ENCODE peak calls at places on chromosomes 6 and 20, in six cellular contexts. I is ovary, Q is psoas muscle, G is fibroblast of mammary gland, S is mesenchymal stem cell, E is lower lobe of right lung. P is an unnamed sample.

GRCh38 chr20:8812818-8813217 is 256.1 kb upstream of the PLCB4 start:
- DNase-seq in I (no peak), Q (no peak), G (no peak), S (no peak), E (peak; percentile 42), P (peak; percentile 15)

GRCh38 chr20:13119583-13119982 is 101.5 kb upstream of the ISM1 start:
- DNase-seq in I (no peak), Q (no peak), G (peak; percentile 64), S (peak; percentile 65), E (no peak), P (no peak)

GRCh38 chr6:133899556-133899955 is 10.6 kb downstream of the TCF21 start:
- DNase-seq in I (no peak), Q (no peak), G (no peak), S (no peak), E (no peak), P (no peak)

GRCh38 chr20:48697845-48698491 is 129.8 kb downstream of the PREX1 start:
- DNase-seq in I (peak; percentile 70), Q (peak; percentile 72), G (peak; percentile 47), S (peak; percentile 53), E (peak; percentile 93), P (peak; percentile 89)

GRCh38 chr6:161498881-161499280 is 225.0 kb upstream of the AGPAT4 start:
- DNase-seq in I (no peak), Q (no peak), G (no peak), S (no peak), E (no peak), P (no peak)

GRCh38 chr20:14449323-14449722 is 111.9 kb upstream of the FLRT3 start:
- DNase-seq in I (no peak), Q (no peak), G (peak; percentile 51), S (no peak), E (no peak), P (no peak)

GRCh38 chr6:103750603-103751002 is 1109.1 kb downstream of the HACE1 start:
- DNase-seq in I (no peak), Q (no peak), G (no peak), S (no peak), E (no peak), P (no peak)

GRCh38 chr20:62860391-62860923 is 1.2 kb downstream of the TCFL5 start:
- DNase-seq in I (no peak), Q (no peak), G (peak; percentile 48), S (peak; percentile 52), E (no peak), P (no peak)

GRCh38 chr20:37447688-37448087 is 73.4 kb upstream of the NNAT start:
- DNase-seq in I (no peak), Q (no peak), G (no peak), S (no peak), E (no peak), P (no peak)

GRCh38 chr6:10465633-10466499 is 51.0 kb upstream of the TFAP2A start:
- DNase-seq in I (no peak), Q (no peak), G (peak; percentile 2), S (peak; percentile 36), E (no peak), P (peak; percentile 47)

GRCh38 chr6:35518566-35519312 is 6.0 kb upstream of the TULP1 start:
- DNase-seq in I (no peak), Q (no peak), G (no peak), S (no peak), E (no peak), P (no peak)

GRCh38 chr6:35519313-35520015 is 6.8 kb upstream of the TULP1 start:
- DNase-seq in I (no peak), Q (no peak), G (no peak), S (no peak), E (no peak), P (no peak)

GRCh38 chr6:35521235-35521634 is 8.5 kb upstream of the TULP1 start:
- DNase-seq in I (no peak), Q (no peak), G (no peak), S (no peak), E (no peak), P (no peak)

GRCh38 chr6:35524380-35525020 is 11.8 kb upstream of the TULP1 start:
- DNase-seq in I (no peak), Q (no peak), G (no peak), S (no peak), E (no peak), P (no peak)

GRCh38 chr6:35522660-35523658 is 10.3 kb upstream of the TULP1 start:
- DNase-seq in I (peak; percentile 79), Q (peak; percentile 75), G (peak; percentile 56), S (peak; percentile 64), E (peak; percentile 84), P (peak; percentile 74)
- H3K4me3 ChIP-seq in I (peak overlapping the region; percentile 22), Q (peak overlapping the region; percentile 52), G (peak overlapping the region; percentile 33), S (peak overlapping the region; percentile 71), E (peak overlapping the region; percentile 39), P (no peak overlapping the region)

DNA sequence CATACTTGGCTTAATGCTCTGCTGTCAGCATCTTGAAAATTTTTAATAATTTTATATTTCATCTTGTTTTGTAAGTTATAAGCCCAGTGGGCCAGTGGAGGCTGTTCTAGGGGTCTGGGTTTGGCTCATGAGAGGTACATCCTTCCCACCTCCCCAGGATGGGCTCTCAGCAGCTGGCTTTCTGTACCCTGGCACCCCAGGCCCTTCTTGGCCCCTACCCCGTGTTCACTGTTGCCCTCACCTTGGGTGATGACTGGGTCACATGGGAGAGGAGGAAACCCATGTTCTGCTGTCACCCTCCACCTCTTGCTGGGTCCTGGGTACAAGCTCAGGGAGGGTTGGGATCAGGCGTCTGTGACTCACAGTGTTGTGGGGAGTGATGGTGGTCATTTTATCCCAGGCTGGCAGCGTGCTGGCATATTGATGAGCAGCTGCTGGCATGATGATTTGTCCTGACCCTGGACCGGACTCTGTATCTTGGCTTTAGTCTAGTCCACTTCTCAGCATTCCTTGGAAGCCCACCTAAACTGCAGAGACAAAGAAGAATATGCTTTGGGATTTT is 34.6 kb downstream of the SLC16A10 start:
- DNase-seq in I (no peak), Q (peak; percentile 51), G (no peak), S (no peak), E (no peak), P (no peak)
- H3K4me3 ChIP-seq in I (no peak overlapping the region), Q (peak overlapping the region; percentile 47), G (no peak overlapping the region), S (no peak overlapping the region), E (no peak overlapping the region), P (no peak overlapping the region)

DNA sequence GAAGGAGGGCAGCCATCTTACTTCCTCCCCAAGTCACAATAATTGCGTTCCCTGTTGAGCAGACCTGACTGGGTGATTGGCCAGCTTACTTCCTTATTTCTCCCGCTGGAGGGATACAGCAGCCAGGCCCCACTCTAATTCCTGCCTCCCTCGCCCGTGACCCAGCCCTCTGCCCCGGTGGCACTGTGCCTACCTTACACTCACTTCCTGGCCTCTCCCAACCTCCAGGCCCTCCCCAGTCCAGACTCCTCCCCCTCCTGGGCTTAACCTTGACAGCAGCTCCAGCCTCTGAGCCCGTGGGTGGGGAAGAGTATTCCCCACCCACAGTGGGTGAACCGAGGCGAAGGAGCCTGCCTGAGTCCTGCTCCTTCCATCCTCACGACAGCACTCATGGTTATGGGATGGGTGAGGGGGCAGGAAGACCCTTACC is 3.0 kb downstream of the BAK1 start:
- DNase-seq in I (peak; percentile 39), Q (peak; percentile 68), G (peak; percentile 18), S (no peak), E (peak; percentile 81), P (peak; percentile 77)
- H3K4me3 ChIP-seq in I (no peak overlapping the region), Q (no peak overlapping the region), G (no peak overlapping the region), S (no peak overlapping the region), E (no peak overlapping the region), P (no peak overlapping the region)

GRCh38 chr6:124964084-124964763 is 2.0 kb downstream of the RNF217 start:
- DNase-seq in I (peak; percentile 68), Q (peak; percentile 29), G (peak; percentile 90), S (peak; percentile 74), E (no peak), P (no peak)

GRCh38 chr6:124962617-124963415 is 579 bp downstream of the RNF217 start:
- DNase-seq in I (peak; percentile 47), Q (peak; percentile 39), G (no peak), S (peak; percentile 64), E (peak; percentile 64), P (peak; percentile 79)

GRCh38 chr6:124967444-124967843 is 5.2 kb downstream of the RNF217 start:
- DNase-seq in I (no peak), Q (no peak), G (no peak), S (no peak), E (no peak), P (no peak)

GRCh38 chr6:124963416-124964083 is 1.3 kb downstream of the RNF217 start:
- DNase-seq in I (no peak), Q (peak; percentile 13), G (peak; percentile 49), S (peak; percentile 72), E (no peak), P (no peak)

GRCh38 chr6:124964764-124965105 is 2.5 kb downstream of the RNF217 start:
- DNase-seq in I (no peak), Q (no peak), G (no peak), S (no peak), E (no peak), P (no peak)
- H3K4me3 ChIP-seq in I (peak overlapping the region; percentile 47), Q (peak overlapping the region; percentile 85), G (peak overlapping the region; percentile 76), S (peak overlapping the region; percentile 92), E (peak overlapping the region; percentile 90), P (peak overlapping the region; percentile 95)

DNA sequence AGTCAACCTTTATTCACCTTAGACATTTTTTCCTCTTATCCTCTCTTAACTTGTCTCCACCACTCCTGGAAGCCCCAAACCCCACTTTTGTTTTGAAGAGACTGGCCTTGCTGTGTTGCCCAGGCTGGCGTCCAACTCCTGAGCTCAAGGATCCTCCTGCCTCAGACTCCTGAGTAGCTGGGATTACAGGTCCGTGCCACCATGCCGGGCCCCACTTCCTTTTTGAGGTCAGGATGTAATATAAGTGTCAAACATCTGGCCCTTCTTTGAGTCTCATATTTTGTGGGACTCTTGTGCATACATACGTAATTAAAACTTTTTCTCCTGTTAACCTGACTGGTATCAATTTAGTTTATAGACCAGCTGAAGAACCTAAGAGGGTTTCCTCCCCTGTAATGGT is 1.4 kb upstream of the CDK19 start:
- DNase-seq in I (no peak), Q (no peak), G (no peak), S (no peak), E (no peak), P (no peak)
- H3K4me3 ChIP-seq in I (no peak overlapping the region), Q (no peak overlapping the region), G (no peak overlapping the region), S (no peak overlapping the region), E (no peak overlapping the region), P (no peak overlapping the region)

GRCh38 chr20:18739785-18740184 is 73.8 kb upstream of the SCP2D1 start:
- DNase-seq in I (peak; percentile 71), Q (no peak), G (peak; percentile 96), S (peak; percentile 82), E (no peak), P (peak; percentile 22)
- H3K4me3 ChIP-seq in I (no peak overlapping the region), Q (no peak overlapping the region), G (no peak overlapping the region), S (peak overlapping the region; percentile 11), E (no peak overlapping the region), P (no peak overlapping the region)

GRCh38 chr6:31945507-31946369 is at the start of gene CFB:
- DNase-seq in I (peak; percentile 79), Q (peak; percentile 84), G (peak; percentile 88), S (peak; percentile 66), E (peak; percentile 80), P (peak; percentile 90)

GRCh38 chr6:31947070-31947675 is 1.3 kb downstream of the CFB start:
- DNase-seq in I (no peak), Q (no peak), G (no peak), S (no peak), E (no peak), P (no peak)

GRCh38 chr6:31945154-31945506 is 765 bp upstream of the CFB start:
- DNase-seq in I (no peak), Q (no peak), G (no peak), S (no peak), E (no peak), P (no peak)

GRCh38 chr6:31947864-31948263 is 2.0 kb downstream of the CFB start:
- DNase-seq in I (no peak), Q (no peak), G (no peak), S (no peak), E (no peak), P (no peak)

GRCh38 chr6:31946370-31946885 is 533 bp downstream of the CFB start:
- DNase-seq in I (no peak), Q (no peak), G (no peak), S (no peak), E (no peak), P (no peak)
- H3K4me3 ChIP-seq in I (no peak overlapping the region), Q (peak overlapping the region; percentile 22), G (no peak overlapping the region), S (peak overlapping the region; percentile 72), E (peak overlapping the region; percentile 39), P (no peak overlapping the region)